ENCODE peak calls at places on chromosomes 12 and 14, in eight cellular contexts. L is upper lobe of right lung; I is CD4-positive, CD25-positive, alpha-beta regulatory T cell; Y is spleen; T is CD8-positive, alpha-beta T cell; E is neural progenitor cell; P is GM23338; B is Peyer's patch. K is an unnamed sample.

GRCh38 chr14:71749613-71750238 is 182.5 kb upstream of the RGS6 start:
- DNase-seq in L (no peak), I (no peak), Y (no peak), T (no peak), E (no peak), P (no peak), B (no peak), K (peak)

GRCh38 chr12:20018406-20018805 is 349.9 kb upstream of the PDE3A start:
- DNase-seq in L (no peak), I (no peak), Y (no peak), T (no peak), E (no peak), P (no peak), B (no peak), K (no peak)

GRCh38 chr14:103308717-103309616 is 25.1 kb upstream of the EIF5 start:
- DNase-seq in L (no peak), I (no peak), Y (peak), T (no peak), E (no peak), P (no peak), B (no peak), K (no peak)

GRCh38 chr12:68913682-68914081 is 19.3 kb downstream of the CPM start:
- DNase-seq in L (no peak), I (no peak), Y (no peak), T (no peak), E (no peak), P (no peak), B (no peak), K (no peak)

GRCh38 chr14:33736979-33737378 is 213.9 kb downstream of the EGLN3 start:
- DNase-seq in L (no peak), I (no peak), Y (no peak), T (no peak), E (no peak), P (no peak), B (no peak), K (no peak)

GRCh38 chr14:68623307-68623706 is 169.6 kb downstream of the ZFP36L1 start:
- DNase-seq in L (peak), I (no peak), Y (no peak), T (no peak), E (no peak), P (no peak), B (no peak), K (no peak)

GRCh38 chr12:47391566-47391965 is 311.8 kb upstream of the AMIGO2 start:
- DNase-seq in L (no peak), I (no peak), Y (peak), T (peak), E (no peak), P (no peak), B (peak), K (peak)

GRCh38 chr12:21665816-21666215 is 8.2 kb upstream of the LDHB start:
- DNase-seq in L (no peak), I (no peak), Y (no peak), T (no peak), E (no peak), P (no peak), B (no peak), K (no peak)

GRCh38 chr14:103889313-103890051 is 38.8 kb upstream of the TDRD9 start:
- DNase-seq in L (peak), I (no peak), Y (no peak), T (no peak), E (no peak), P (no peak), B (no peak), K (no peak)

GRCh38 chr14:91035855-91036254 is 24.6 kb downstream of the RPS6KA5 start:
- DNase-seq in L (no peak), I (no peak), Y (no peak), T (no peak), E (no peak), P (no peak), B (no peak), K (no peak)

GRCh38 chr12:2958432-2959193 is 584 bp upstream of the TEAD4 start:
- DNase-seq in L (peak), I (no peak), Y (peak), T (no peak), E (peak), P (peak), B (no peak), K (no peak)

GRCh38 chr12:12349711-12350665 is at the start of gene MANSC1:
- DNase-seq in L (peak), I (peak), Y (peak), T (peak), E (peak), P (peak), B (peak), K (peak)

GRCh38 chr12:106145539-106146447 is 7.0 kb upstream of the NUAK1 start:
- DNase-seq in L (no peak), I (no peak), Y (no peak), T (no peak), E (no peak), P (no peak), B (no peak), K (no peak)

GRCh38 chr12:102144221-102144620 is 24.2 kb downstream of the PARPBP start:
- DNase-seq in L (no peak), I (no peak), Y (no peak), T (no peak), E (no peak), P (no peak), B (no peak), K (no peak)

GRCh38 chr14:34035177-34035933 is 84.5 kb upstream of the EGLN3 start:
- DNase-seq in L (no peak), I (no peak), Y (no peak), T (no peak), E (no peak), P (no peak), B (no peak), K (no peak)

GRCh38 chr12:24360057-24360456 is 410.6 kb upstream of the SOX5 start:
- DNase-seq in L (no peak), I (no peak), Y (no peak), T (no peak), E (no peak), P (no peak), B (no peak), K (peak)

GRCh38 chr12:14239350-14239934 is 126.0 kb upstream of the ATF7IP start:
- DNase-seq in L (no peak), I (no peak), Y (no peak), T (no peak), E (no peak), P (peak), B (peak), K (peak)

GRCh38 chr12:32493282-32493681 is 93.9 kb downstream of the FGD4 start:
- DNase-seq in L (no peak), I (no peak), Y (no peak), T (no peak), E (peak), P (no peak), B (no peak), K (no peak)

GRCh38 chr12:94405378-94406116 is 54.1 kb downstream of the CEP83 start:
- DNase-seq in L (no peak), I (no peak), Y (no peak), T (no peak), E (no peak), P (no peak), B (no peak), K (no peak)

GRCh38 chr14:51776102-51776894 is 84.1 kb upstream of the GNG2 start:
- DNase-seq in L (no peak), I (no peak), Y (no peak), T (no peak), E (peak), P (peak), B (no peak), K (peak)

GRCh38 chr14:76304536-76305473 is 71.1 kb upstream of the ESRRB start:
- DNase-seq in L (no peak), I (no peak), Y (no peak), T (no peak), E (no peak), P (no peak), B (no peak), K (no peak)

GRCh38 chr14:57869530-57870088 is 3.7 kb upstream of the SLC35F4 start:
- DNase-seq in L (no peak), I (no peak), Y (no peak), T (no peak), E (no peak), P (peak), B (no peak), K (no peak)

GRCh38 chr12:115008951-115009350 is 325.0 kb upstream of the TBX3 start:
- DNase-seq in L (no peak), I (no peak), Y (no peak), T (no peak), E (no peak), P (no peak), B (no peak), K (no peak)

GRCh38 chr12:38956337-38956736 is 50.9 kb upstream of the CPNE8 start:
- DNase-seq in L (no peak), I (no peak), Y (no peak), T (no peak), E (no peak), P (no peak), B (no peak), K (no peak)

GRCh38 chr14:72946491-72946890 is 20.2 kb downstream of the DCAF4 start:
- DNase-seq in L (no peak), I (no peak), Y (peak), T (no peak), E (no peak), P (no peak), B (no peak), K (no peak)

GRCh38 chr14:76131071-76131985 is 20.4 kb upstream of the GPATCH2L start:
- DNase-seq in L (no peak), I (no peak), Y (no peak), T (no peak), E (peak), P (peak), B (no peak), K (no peak)

GRCh38 chr12:124874188-124874587 is 10.5 kb upstream of the SCARB1 start:
- DNase-seq in L (no peak), I (no peak), Y (no peak), T (no peak), E (no peak), P (no peak), B (no peak), K (no peak)

GRCh38 chr12:116216022-116216756 is 61.3 kb downstream of the MED13L start:
- DNase-seq in L (no peak), I (no peak), Y (no peak), T (no peak), E (no peak), P (no peak), B (no peak), K (no peak)

GRCh38 chr12:49895773-49896172 is 7.9 kb downstream of the FAIM2 start:
- DNase-seq in L (no peak), I (no peak), Y (no peak), T (no peak), E (no peak), P (peak), B (no peak), K (no peak)
- H3K4me3 ChIP-seq in L (no peak), I (no peak), Y (no peak), T (no peak), E (no peak), P (no peak), B (no peak), K (no peak)

DNA sequence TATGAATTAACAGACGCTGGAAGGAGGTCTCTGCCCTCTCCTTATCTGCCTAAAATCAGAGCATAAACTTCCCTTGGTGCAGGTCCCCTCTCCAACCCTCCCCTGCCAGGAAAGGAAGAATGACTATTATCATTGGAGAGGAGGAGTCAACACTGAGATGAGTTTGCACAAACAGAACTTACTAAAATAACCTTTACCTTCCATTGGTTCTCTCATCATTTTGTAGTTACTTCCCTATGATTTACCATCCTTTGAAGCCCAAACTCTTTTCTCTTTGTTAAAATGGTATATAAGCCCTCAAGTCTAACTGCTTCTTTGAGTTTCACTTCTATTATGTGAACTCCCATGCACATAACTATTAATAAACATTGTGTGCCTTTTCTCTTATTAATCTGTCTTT is 64.2 kb upstream of the EEA1 start:
- DNase-seq in L (no peak), I (no peak), Y (no peak), T (no peak), E (no peak), P (no peak), B (no peak), K (no peak)
- H3K4me3 ChIP-seq in L (no peak), I (no peak), Y (no peak), T (no peak), E (no peak), P (no peak), B (no peak), K (no peak)

DNA sequence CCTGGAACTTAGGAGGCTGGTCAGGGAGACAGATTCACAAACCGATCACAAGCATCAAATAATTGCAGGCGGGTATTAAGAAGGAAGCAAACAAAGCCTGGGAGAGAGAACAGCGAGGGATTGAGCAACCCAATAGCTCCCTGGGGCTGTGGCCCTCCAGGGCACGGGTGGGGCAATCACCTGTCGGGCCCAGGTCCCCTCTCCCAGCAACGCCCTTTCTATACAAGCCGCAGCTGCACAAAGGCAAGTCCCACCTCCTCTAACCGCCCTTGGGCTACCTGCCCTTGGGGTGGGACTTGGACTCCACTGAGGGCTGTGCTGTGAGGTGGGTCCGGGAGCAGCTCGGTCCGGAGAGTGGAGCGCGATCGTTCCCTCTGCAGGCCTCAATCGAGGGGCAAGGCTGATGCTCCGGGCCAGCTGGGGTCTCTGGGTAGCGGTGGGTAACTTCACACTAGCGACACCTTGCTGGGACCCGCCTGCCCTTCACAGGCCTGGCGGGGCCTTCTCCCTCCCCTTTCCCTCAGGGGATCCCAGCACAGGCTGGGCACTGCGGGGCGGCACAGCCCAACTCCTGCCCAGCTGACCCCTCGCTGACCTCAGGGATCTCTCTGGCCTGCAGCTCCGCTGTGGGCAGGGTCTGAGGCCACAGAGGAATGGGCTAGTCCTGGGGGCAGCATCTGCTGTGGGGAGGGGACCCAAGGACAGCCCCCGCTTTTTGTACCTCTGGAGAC is 8.0 kb downstream of the PHB2 start:
- DNase-seq in L (peak), I (no peak), Y (peak), T (no peak), E (peak), P (peak), B (no peak), K (no peak)
- H3K4me3 ChIP-seq in L (peak), I (peak), Y (no peak), T (no peak), E (no peak), P (peak), B (peak), K (no peak)

DNA sequence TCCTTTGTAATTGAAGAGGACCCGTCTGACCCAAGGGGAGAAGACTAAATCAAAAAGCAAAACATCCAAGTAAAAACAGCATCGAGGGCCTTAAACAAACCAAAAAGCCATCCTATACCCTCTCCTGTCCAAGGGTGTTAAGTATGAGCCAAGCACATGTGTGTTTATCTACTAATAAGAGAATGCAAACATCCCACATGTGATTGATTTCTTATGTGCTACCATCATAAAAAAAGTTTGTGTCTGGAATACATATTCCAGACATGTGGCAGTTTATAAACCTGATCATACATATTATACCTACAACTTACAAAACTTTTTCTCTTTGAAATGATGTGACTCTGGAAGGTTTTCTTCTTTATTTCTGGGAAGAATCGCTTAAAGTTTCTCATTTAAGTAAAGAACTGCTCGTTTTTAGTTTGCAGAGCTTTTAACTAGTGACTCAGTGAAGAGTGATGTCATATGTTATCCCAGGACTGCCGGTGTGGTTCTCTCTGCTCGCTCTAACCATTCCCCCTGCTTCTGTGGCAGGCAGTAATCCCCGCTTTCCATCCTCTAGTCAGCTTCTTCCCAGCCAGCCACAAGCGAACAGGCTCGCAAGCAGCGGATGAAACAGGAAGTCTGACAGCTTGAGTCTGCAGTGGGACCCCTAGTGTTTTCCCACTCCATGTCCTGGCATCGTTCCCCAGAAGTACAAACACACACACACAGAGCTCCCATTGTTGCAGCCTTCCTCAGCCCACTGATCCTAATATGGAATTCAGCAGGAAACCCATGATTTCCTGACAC is 431 bp upstream of the RHOJ start:
- DNase-seq in L (peak), I (no peak), Y (peak), T (no peak), E (peak), P (peak), B (peak), K (peak)
- H3K4me3 ChIP-seq in L (peak), I (no peak), Y (peak), T (no peak), E (peak), P (peak), B (peak), K (no peak)

GRCh38 chr12:51887476-51888315 is at the start of gene ANKRD33:
- DNase-seq in L (peak), I (no peak), Y (peak), T (no peak), E (peak), P (peak), B (no peak), K (no peak)

GRCh38 chr12:51890511-51891171 is 2.7 kb downstream of the ANKRD33 start:
- DNase-seq in L (peak), I (no peak), Y (no peak), T (no peak), E (no peak), P (no peak), B (no peak), K (no peak)

GRCh38 chr12:51890135-51890464 is 2.2 kb downstream of the ANKRD33 start:
- DNase-seq in L (no peak), I (no peak), Y (no peak), T (no peak), E (no peak), P (no peak), B (no peak), K (no peak)

GRCh38 chr12:51889216-51890134 is 1.6 kb downstream of the ANKRD33 start:
- DNase-seq in L (peak), I (no peak), Y (no peak), T (no peak), E (no peak), P (peak), B (no peak), K (no peak)

DNA sequence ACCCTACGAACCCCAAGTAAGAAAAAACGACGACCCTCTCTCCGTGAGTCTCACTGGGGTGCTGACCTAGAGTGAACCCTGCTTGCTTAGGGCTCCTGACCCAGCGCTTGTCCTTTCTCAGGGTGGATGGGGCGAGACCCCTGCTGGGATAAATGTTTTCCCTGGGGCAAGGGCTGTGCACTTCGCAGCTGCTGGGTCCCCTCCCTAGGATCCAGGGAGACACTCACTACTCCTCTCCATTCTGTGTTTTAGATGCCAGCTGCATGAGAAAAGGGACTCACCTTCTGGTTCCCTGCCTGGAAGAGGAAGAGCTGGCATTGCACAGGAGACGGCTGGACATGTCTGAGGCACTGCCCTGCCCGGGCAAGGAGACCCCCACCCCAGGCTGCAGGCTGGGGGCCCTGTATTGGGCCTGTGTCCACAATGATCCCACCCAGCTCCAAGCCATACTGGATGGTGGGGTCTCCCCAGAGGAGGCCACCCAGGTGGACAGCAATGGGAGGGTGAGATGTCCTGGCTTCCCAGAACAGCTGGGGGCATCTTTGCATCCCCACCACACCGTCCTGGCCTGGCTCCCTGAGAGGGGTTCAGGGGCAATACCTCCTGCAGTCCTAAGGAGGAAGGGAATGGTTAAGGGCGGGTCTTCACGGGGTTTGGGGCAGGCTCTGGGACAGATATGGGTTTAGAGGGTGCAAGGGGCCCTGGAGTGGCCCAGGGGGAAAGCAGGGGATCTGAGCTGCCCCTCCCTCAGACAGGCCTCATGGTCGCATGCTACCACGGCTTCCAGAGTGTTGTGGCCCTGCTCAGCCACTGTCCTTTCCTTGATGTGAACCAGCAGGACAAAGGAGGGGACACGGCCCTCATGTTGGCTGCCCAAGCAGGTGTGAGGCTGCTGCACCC is 663 bp downstream of the ANKRD33 start:
- DNase-seq in L (peak), I (no peak), Y (no peak), T (no peak), E (no peak), P (no peak), B (no peak), K (no peak)
- H3K4me3 ChIP-seq in L (no peak), I (no peak), Y (no peak), T (no peak), E (peak), P (peak), B (no peak), K (no peak)